ENCODE peak calls at places on chromosomes 1 and 21, in ten cellular contexts. W, S, Y, P, O, A, I, Q, H and T are unnamed samples.

GRCh38 chr21:20739421-20739820 is 258.8 kb upstream of the NCAM2 start:
- DNase-seq in P (no peak), Q (no peak), Y (no peak), I (no peak), H (no peak), S (no peak), W (no peak), O (no peak), A (no peak), T (peak; percentile 79)

GRCh38 chr1:211476200-211476849 is 15.6 kb downstream of the RD3 start:
- DNase-seq in Q (peak; percentile 55), A (peak; percentile 54), P (no peak), O (peak; percentile 49), H (no peak), Y (peak; percentile 18), S (peak; percentile 75), I (peak; percentile 53), W (peak; percentile 80), T (peak; percentile 91)

GRCh38 chr1:211591980-211592493 is 13.1 kb upstream of the SLC30A1 start:
- DNase-seq in S (no peak), W (peak; percentile 89), P (no peak), Y (peak; percentile 72), A (no peak), H (no peak), I (no peak), O (no peak), Q (no peak), T (no peak)

GRCh38 chr1:84467298-84467697 is 11.8 kb upstream of the RPF1 start:
- DNase-seq in Q (no peak), O (no peak), W (no peak), A (no peak), S (no peak), I (no peak), H (no peak), Y (no peak), P (no peak), T (no peak)

GRCh38 chr21:45839274-45839673 is 142.3 kb upstream of the COL6A1 start:
- DNase-seq in O (no peak), W (peak; percentile 27), H (no peak), P (no peak), Q (no peak), Y (no peak), I (no peak), S (no peak), A (no peak), T (no peak)

GRCh38 chr1:103779932-103780331 is 30.2 kb downstream of the AMY1C start:
- DNase-seq in I (no peak), Q (no peak), O (no peak), W (no peak), H (no peak), S (no peak), Y (no peak), A (no peak), P (no peak), T (no peak)

GRCh38 chr1:38605091-38605490 is 254.5 kb downstream of the RRAGC start:
- DNase-seq in Y (no peak), W (no peak), H (no peak), Q (no peak), I (no peak), A (no peak), P (no peak), O (no peak), S (no peak), T (no peak)

GRCh38 chr1:213419369-213420030 is 368.5 kb downstream of the RPS6KC1 start:
- DNase-seq in O (no peak), Q (no peak), I (no peak), W (no peak), S (no peak), P (no peak), H (no peak), Y (no peak), A (no peak), T (no peak)

GRCh38 chr1:17605582-17606344 is 66.3 kb downstream of the ARHGEF10L start:
- DNase-seq in Y (no peak), A (no peak), H (no peak), P (no peak), S (no peak), Q (peak; percentile 23), W (peak; percentile 42), O (peak; percentile 49), I (no peak), T (no peak)

GRCh38 chr1:87058343-87058649 is 143.9 kb downstream of the HS2ST1 start:
- DNase-seq in I (no peak), A (no peak), W (no peak), Y (no peak), O (no peak), S (no peak), P (no peak), H (no peak), Q (no peak), T (no peak)

GRCh38 chr1:232110281-232111090 is 483.9 kb downstream of the DISC1 start:
- DNase-seq in P (no peak), Y (peak; percentile 79), S (no peak), W (peak; percentile 26), O (no peak), A (no peak), Q (no peak), H (no peak), I (no peak), T (no peak)

GRCh38 chr1:231215676-231216385 is 25.2 kb upstream of the GNPAT start:
- DNase-seq in Y (no peak), S (no peak), O (no peak), P (no peak), W (no peak), H (no peak), A (no peak), Q (no peak), I (no peak), T (no peak)

GRCh38 chr1:154877370-154877974 is 7.4 kb upstream of the KCNN3 start:
- DNase-seq in W (no peak), H (no peak), P (no peak), A (no peak), Q (no peak), I (no peak), Y (no peak), O (no peak), S (no peak), T (no peak)

GRCh38 chr1:229229137-229229720 is 41.7 kb upstream of the RAB4A start:
- DNase-seq in P (no peak), Q (no peak), O (no peak), A (no peak), H (no peak), S (no peak), Y (no peak), I (no peak), W (peak; percentile 58), T (no peak)

GRCh38 chr1:27071049-27071416 is 58.4 kb upstream of the TENT5B start:
- DNase-seq in A (no peak), H (no peak), S (no peak), O (no peak), W (peak; percentile 19), Q (no peak), Y (no peak), I (no peak), P (peak; percentile 30), T (no peak)

GRCh38 chr1:167330601-167331293 is 110.1 kb downstream of the POU2F1 start:
- DNase-seq in Y (no peak), Q (no peak), S (no peak), A (no peak), I (no peak), P (no peak), H (no peak), O (no peak), W (no peak), T (peak; percentile 74)

GRCh38 chr1:26067432-26067911 is at the start of gene TRIM63:
- DNase-seq in H (no peak), Y (no peak), Q (no peak), P (no peak), S (no peak), W (no peak), A (no peak), O (no peak), I (no peak), T (no peak)

GRCh38 chr1:5994713-5995621 is 2.7 kb upstream of the NPHP4 start:
- DNase-seq in H (no peak), Y (no peak), O (no peak), S (peak; percentile 52), Q (no peak), W (no peak), I (no peak), A (no peak), P (no peak), T (no peak)

GRCh38 chr1:114015075-114015474 is 35.8 kb downstream of the OLFML3 start:
- DNase-seq in Y (no peak), Q (no peak), S (no peak), A (no peak), W (peak; percentile 25), H (no peak), P (no peak), I (no peak), O (no peak), T (no peak)

GRCh38 chr1:15939181-15940109 is 36.5 kb downstream of the ZBTB17 start:
- DNase-seq in Q (no peak), H (no peak), S (no peak), I (no peak), O (no peak), W (no peak), A (no peak), P (no peak), Y (no peak), T (no peak)

GRCh38 chr1:76147917-76148316 is 73.4 kb downstream of the ST6GALNAC3 start:
- DNase-seq in P (no peak), Q (no peak), H (no peak), I (no peak), O (no peak), Y (no peak), A (no peak), S (no peak), W (no peak), T (no peak)

GRCh38 chr21:35635261-35635660 is 425.1 kb downstream of the SETD4 start:
- DNase-seq in Y (peak; percentile 71), I (no peak), O (no peak), Q (no peak), S (no peak), A (no peak), P (no peak), W (peak; percentile 38), H (no peak), T (no peak)

GRCh38 chr1:21779613-21780521 is 3.1 kb downstream of the USP48 start:
- DNase-seq in Q (no peak), O (no peak), W (no peak), P (no peak), I (no peak), H (no peak), S (peak; percentile 44), A (no peak), Y (no peak), T (no peak)

GRCh38 chr1:245742891-245743290 is 588.1 kb downstream of the KIF26B start:
- DNase-seq in I (no peak), P (no peak), A (no peak), S (no peak), Y (peak; percentile 29), H (no peak), W (peak; percentile 94), O (no peak), Q (no peak), T (no peak)

GRCh38 chr1:228798047-228798446 is 62.8 kb downstream of the RHOU start:
- DNase-seq in Q (no peak), O (no peak), W (no peak), H (no peak), P (no peak), S (no peak), Y (no peak), A (no peak), I (no peak), T (no peak)

GRCh38 chr1:10424651-10425050 is 5.6 kb upstream of the CENPS start:
- DNase-seq in S (no peak), O (no peak), I (no peak), Q (no peak), Y (no peak), W (no peak), H (no peak), P (no peak), A (no peak), T (no peak)

GRCh38 chr1:223710179-223711133 is 1.9 kb upstream of the CAPN2 start:
- DNase-seq in O (no peak), Y (no peak), I (no peak), W (no peak), H (no peak), P (no peak), S (no peak), Q (no peak), A (no peak), T (no peak)

GRCh38 chr1:32770741-32771548 is 46.2 kb downstream of the YARS1 start:
- DNase-seq in S (no peak), P (no peak), H (no peak), O (no peak), Y (no peak), I (no peak), W (no peak), Q (no peak), A (no peak), T (no peak)